ENCODE peak calls at places on chromosomes 2 and 18, in six cellular contexts. Y is stomach, Q is NCI-H748 treated with DMSO at 0.1 percent for 48 hours, K is iris pigment epithelial cell, G is GM03348, Z is WTC11. S is an unnamed sample.

GRCh38 chr2:40283111-40283909 is 168.6 kb downstream of the SLC8A1 start:
- DNase-seq in Y (no peak), Q (peak; percentile 10), K (no peak), G (no peak), Z (no peak), S (no peak)

GRCh38 chr18:68803371-68803770 is 5.5 kb downstream of the CCDC102B start:
- DNase-seq in Y (peak; percentile 36), Q (no peak), K (peak; percentile 95), G (peak; percentile 81), Z (no peak), S (no peak)

GRCh38 chr2:44479127-44479887 is 117.6 kb downstream of the CAMKMT start:
- DNase-seq in Y (no peak), Q (peak; percentile 84), K (peak; percentile 88), G (peak; percentile 86), Z (no peak), S (peak; percentile 29)

GRCh38 chr2:96464061-96464460 is 41.1 kb downstream of the NEURL3 start:
- DNase-seq in Y (no peak), Q (no peak), K (no peak), G (no peak), Z (no peak), S (no peak)

GRCh38 chr2:1079873-1080799 is 129.5 kb downstream of the SNTG2 start:
- DNase-seq in Y (no peak), Q (no peak), K (no peak), G (no peak), Z (no peak), S (no peak)

GRCh38 chr2:31969178-31969577 is 41.6 kb downstream of the MEMO1 start:
- DNase-seq in Y (no peak), Q (no peak), K (no peak), G (no peak), Z (no peak), S (no peak)

GRCh38 chr2:232449964-232450363 is 6.0 kb upstream of the ALPI start:
- DNase-seq in Y (no peak), Q (no peak), K (no peak), G (no peak), Z (no peak), S (no peak)

GRCh38 chr2:215361211-215361875 is 49.5 kb downstream of the ATIC start:
- DNase-seq in Y (no peak), Q (no peak), K (peak; percentile 13), G (no peak), Z (no peak), S (no peak)

GRCh38 chr2:189658808-189659207 is 2.5 kb upstream of the ASNSD1 start:
- DNase-seq in Y (no peak), Q (no peak), K (no peak), G (no peak), Z (no peak), S (no peak)

GRCh38 chr2:37507703-37508102 is 163.3 kb downstream of the QPCT start:
- DNase-seq in Y (no peak), Q (no peak), K (peak; percentile 18), G (no peak), Z (no peak), S (no peak)

GRCh38 chr2:152419944-152420813 is 85.2 kb downstream of the FMNL2 start:
- DNase-seq in Y (no peak), Q (no peak), K (no peak), G (no peak), Z (no peak), S (no peak)

GRCh38 chr2:119024152-119024551 is 82.2 kb downstream of the MARCO start:
- DNase-seq in Y (no peak), Q (no peak), K (no peak), G (peak; percentile 2), Z (no peak), S (no peak)

GRCh38 chr2:30106543-30106942 is 40.3 kb upstream of the YPEL5 start:
- DNase-seq in Y (no peak), Q (no peak), K (peak; percentile 64), G (peak; percentile 18), Z (no peak), S (no peak)

GRCh38 chr2:104862061-104862941 is 8.4 kb downstream of the POU3F3 start:
- DNase-seq in Y (no peak), Q (peak; percentile 7), K (no peak), G (no peak), Z (peak; percentile 78), S (no peak)

GRCh38 chr2:32422133-32422532 is 65.3 kb downstream of the BIRC6 start:
- DNase-seq in Y (no peak), Q (no peak), K (no peak), G (peak; percentile 15), Z (no peak), S (no peak)

GRCh38 chr2:181904022-181904632 is 12.6 kb downstream of the ITPRID2 start:
- DNase-seq in Y (no peak), Q (peak; percentile 25), K (peak; percentile 43), G (peak; percentile 29), Z (no peak), S (no peak)

GRCh38 chr2:159613515-159614336 is 2.6 kb downstream of the BAZ2B start:
- DNase-seq in Y (no peak), Q (peak; percentile 63), K (peak; percentile 41), G (no peak), Z (no peak), S (no peak)

GRCh38 chr18:61496374-61496773 is 163.1 kb downstream of the CDH20 start:
- DNase-seq in Y (no peak), Q (no peak), K (no peak), G (no peak), Z (no peak), S (no peak)

GRCh38 chr2:45184606-45185005 is 175.4 kb upstream of the SIX2 start:
- DNase-seq in Y (no peak), Q (no peak), K (peak; percentile 48), G (peak; percentile 72), Z (no peak), S (no peak)

GRCh38 chr2:60353406-60353800 is 200.1 kb downstream of the BCL11A start:
- DNase-seq in Y (no peak), Q (no peak), K (no peak), G (no peak), Z (peak; percentile 24), S (no peak)

GRCh38 chr2:190504912-190505311 is 29.6 kb downstream of the NEMP2 start:
- DNase-seq in Y (no peak), Q (no peak), K (no peak), G (no peak), Z (no peak), S (no peak)

GRCh38 chr2:111659361-111660281 is 224.4 kb downstream of the ANAPC1 start:
- DNase-seq in Y (peak; percentile 72), Q (no peak), K (peak; percentile 92), G (peak; percentile 91), Z (peak; percentile 60), S (no peak)

GRCh38 chr2:173187911-173188788 is 112.5 kb downstream of the MAP3K20 start:
- DNase-seq in Y (no peak), Q (no peak), K (peak; percentile 69), G (peak; percentile 29), Z (no peak), S (no peak)

GRCh38 chr2:54898451-54899226 is 151.6 kb downstream of the RTN4 start:
- DNase-seq in Y (no peak), Q (no peak), K (no peak), G (no peak), Z (no peak), S (no peak)

GRCh38 chr2:12787891-12788783 is 71.4 kb downstream of the TRIB2 start:
- DNase-seq in Y (no peak), Q (no peak), K (peak; percentile 75), G (peak; percentile 75), Z (no peak), S (no peak)

S was measured in activated T-helper 2 cell treated with anti-CD3 and anti-CD28 coated beads, Interferon-gamma antibody, Interleukin-2, Interleukin-4, amounts not matched to agents 10 μg/mL and 5 μg/mL and 100 μg/mL, durations not matched to agents 14 hours and 24 hours and 36 hours.